ENCODE peak calls at places on chromosomes 7 and 10, in eight cellular contexts. One of them, this sample, is unnamed.

GRCh38 chr7:54705436-54705835 is 53.6 kb downstream of the SEC61G start:
- DNase-seq in OCI-LY7: no peak
- DNase-seq in GM12864: no peak
- DNase-seq in IMR-90: peak
- DNase-seq in NCI-H146: no peak
- DNase-seq in MCF 10A: peak
- DNase-seq in uterus: no peak
- DNase-seq in M059J: peak
- DNase-seq in this sample: peak

GRCh38 chr10:78927257-78927995 is 141.3 kb upstream of the ZMIZ1 start:
- DNase-seq in MCF 10A: peak
- DNase-seq in IMR-90: no peak
- DNase-seq in NCI-H146: peak
- DNase-seq in GM12864: no peak
- DNase-seq in OCI-LY7: peak
- DNase-seq in uterus: no peak
- DNase-seq in M059J: peak
- DNase-seq in this sample: no peak

GRCh38 chr7:135707570-135707966 is 20.4 kb downstream of the SLC13A4 start:
- DNase-seq in MCF 10A: peak
- DNase-seq in NCI-H146: no peak
- DNase-seq in OCI-LY7: no peak
- DNase-seq in uterus: no peak
- DNase-seq in M059J: no peak
- DNase-seq in IMR-90: no peak
- DNase-seq in GM12864: no peak
- DNase-seq in this sample: no peak

GRCh38 chr10:17527530-17528146 is 73.2 kb upstream of the ST8SIA6 start:
- DNase-seq in MCF 10A: peak
- DNase-seq in OCI-LY7: no peak
- DNase-seq in GM12864: no peak
- DNase-seq in uterus: no peak
- DNase-seq in M059J: peak
- DNase-seq in NCI-H146: no peak
- DNase-seq in IMR-90: peak
- DNase-seq in this sample: peak

GRCh38 chr10:91901784-91902677 is 7.3 kb downstream of the FGFBP3 start:
- DNase-seq in OCI-LY7: no peak
- DNase-seq in MCF 10A: peak
- DNase-seq in M059J: peak
- DNase-seq in NCI-H146: no peak
- DNase-seq in IMR-90: peak
- DNase-seq in GM12864: no peak
- DNase-seq in uterus: peak
- DNase-seq in this sample: peak

GRCh38 chr7:130669051-130669700 is 628 bp upstream of the COPG2 start:
- DNase-seq in M059J: no peak
- DNase-seq in GM12864: no peak
- DNase-seq in IMR-90: peak
- DNase-seq in OCI-LY7: peak
- DNase-seq in MCF 10A: no peak
- DNase-seq in uterus: no peak
- DNase-seq in NCI-H146: peak
- DNase-seq in this sample: no peak

GRCh38 chr7:73879977-73880681 is 19.2 kb downstream of the TMEM270 start:
- DNase-seq in GM12864: no peak
- DNase-seq in uterus: no peak
- DNase-seq in IMR-90: peak
- DNase-seq in NCI-H146: no peak
- DNase-seq in MCF 10A: no peak
- DNase-seq in OCI-LY7: no peak
- DNase-seq in M059J: no peak
- DNase-seq in this sample: peak

GRCh38 chr7:132255898-132256297 is 320.4 kb downstream of the PLXNA4 start:
- DNase-seq in MCF 10A: peak
- DNase-seq in NCI-H146: peak
- DNase-seq in GM12864: no peak
- DNase-seq in OCI-LY7: no peak
- DNase-seq in IMR-90: no peak
- DNase-seq in M059J: no peak
- DNase-seq in uterus: no peak
- DNase-seq in this sample: no peak

GRCh38 chr7:139108256-139109187 is 998 bp downstream of the ZC3HAV1 start:
- DNase-seq in OCI-LY7: peak
- DNase-seq in IMR-90: peak
- DNase-seq in MCF 10A: peak
- DNase-seq in M059J: peak
- DNase-seq in uterus: no peak
- DNase-seq in NCI-H146: peak
- DNase-seq in GM12864: no peak
- DNase-seq in this sample: peak

GRCh38 chr7:70392282-70392681 is 739.7 kb upstream of the GALNT17 start:
- DNase-seq in M059J: peak
- DNase-seq in OCI-LY7: no peak
- DNase-seq in GM12864: no peak
- DNase-seq in uterus: no peak
- DNase-seq in IMR-90: no peak
- DNase-seq in NCI-H146: no peak
- DNase-seq in MCF 10A: no peak
- DNase-seq in this sample: peak

GRCh38 chr7:107932851-107933250 is 41.9 kb downstream of the DLD start:
- DNase-seq in NCI-H146: no peak
- DNase-seq in OCI-LY7: no peak
- DNase-seq in GM12864: no peak
- DNase-seq in M059J: no peak
- DNase-seq in IMR-90: no peak
- DNase-seq in MCF 10A: no peak
- DNase-seq in uterus: no peak
- DNase-seq in this sample: no peak

GRCh38 chr10:34918896-34919295 is 103.8 kb upstream of the PARD3 start:
- DNase-seq in GM12864: no peak
- DNase-seq in OCI-LY7: no peak
- DNase-seq in IMR-90: no peak
- DNase-seq in M059J: peak
- DNase-seq in NCI-H146: peak
- DNase-seq in MCF 10A: no peak
- DNase-seq in uterus: no peak
- DNase-seq in this sample: no peak

GRCh38 chr7:117072620-117073118 is 119.4 kb downstream of the ST7 start:
- DNase-seq in MCF 10A: peak
- DNase-seq in GM12864: no peak
- DNase-seq in uterus: peak
- DNase-seq in NCI-H146: peak
- DNase-seq in OCI-LY7: no peak
- DNase-seq in IMR-90: peak
- DNase-seq in M059J: peak
- DNase-seq in this sample: peak

GRCh38 chr10:46319383-46319782 is 32.6 kb downstream of the ANTXRL start:
- DNase-seq in OCI-LY7: no peak
- DNase-seq in GM12864: no peak
- DNase-seq in NCI-H146: no peak
- DNase-seq in IMR-90: no peak
- DNase-seq in M059J: peak
- DNase-seq in uterus: no peak
- DNase-seq in MCF 10A: no peak
- DNase-seq in this sample: no peak

GRCh38 chr10:5933909-5934546 is 43.3 kb downstream of the IL15RA start:
- DNase-seq in NCI-H146: no peak
- DNase-seq in IMR-90: no peak
- DNase-seq in M059J: no peak
- DNase-seq in GM12864: no peak
- DNase-seq in OCI-LY7: no peak
- DNase-seq in uterus: no peak
- DNase-seq in MCF 10A: no peak
- DNase-seq in this sample: no peak

GRCh38 chr7:112205348-112206237 is 606 bp downstream of the DOCK4 start:
- DNase-seq in NCI-H146: peak
- DNase-seq in OCI-LY7: peak
- DNase-seq in IMR-90: peak
- DNase-seq in MCF 10A: peak
- DNase-seq in uterus: peak
- DNase-seq in M059J: peak
- DNase-seq in GM12864: no peak
- DNase-seq in this sample: peak

GRCh38 chr7:37901890-37902524 is 14.6 kb downstream of the SFRP4 start:
- DNase-seq in OCI-LY7: no peak
- DNase-seq in IMR-90: peak
- DNase-seq in uterus: no peak
- DNase-seq in M059J: peak
- DNase-seq in GM12864: no peak
- DNase-seq in MCF 10A: peak
- DNase-seq in NCI-H146: no peak
- DNase-seq in this sample: peak

GRCh38 chr7:127251458-127252379 is 1.0 kb downstream of the GRM8 start:
- DNase-seq in NCI-H146: no peak
- DNase-seq in uterus: no peak
- DNase-seq in IMR-90: no peak
- DNase-seq in OCI-LY7: no peak
- DNase-seq in M059J: peak
- DNase-seq in GM12864: no peak
- DNase-seq in MCF 10A: no peak
- DNase-seq in this sample: no peak

GRCh38 chr10:132684164-132684891 is 101.6 kb downstream of the NKX6-2 start:
- DNase-seq in NCI-H146: no peak
- DNase-seq in uterus: no peak
- DNase-seq in OCI-LY7: no peak
- DNase-seq in M059J: peak
- DNase-seq in MCF 10A: peak
- DNase-seq in IMR-90: peak
- DNase-seq in GM12864: no peak
- DNase-seq in this sample: peak

GRCh38 chr10:5449823-5450222 is 37.5 kb downstream of the NET1 start:
- DNase-seq in M059J: no peak
- DNase-seq in OCI-LY7: no peak
- DNase-seq in MCF 10A: peak
- DNase-seq in uterus: peak
- DNase-seq in IMR-90: peak
- DNase-seq in NCI-H146: no peak
- DNase-seq in GM12864: no peak
- DNase-seq in this sample: peak

GRCh38 chr10:104109908-104110662 is 11.9 kb upstream of the SFR1 start:
- DNase-seq in uterus: no peak
- DNase-seq in OCI-LY7: no peak
- DNase-seq in GM12864: no peak
- DNase-seq in NCI-H146: no peak
- DNase-seq in IMR-90: peak
- DNase-seq in MCF 10A: peak
- DNase-seq in M059J: peak
- DNase-seq in this sample: peak

This sample was measured in fibroblast of mammary gland.